ENCODE peak calls at places on chromosomes 16 and 17, in four cellular contexts. One of them, this sample, is unnamed.

GRCh38 chr17:82361885-82362633 is 3.0 kb downstream of the TEX19 start:
- DNase-seq in effector memory CD4-positive, alpha-beta T cell: no peak
- DNase-seq in GM06990: no peak
- DNase-seq in colonic mucosa: no peak
- DNase-seq in this sample: no peak

GRCh38 chr17:10114931-10115535 is 83.4 kb downstream of the GAS7 start:
- DNase-seq in effector memory CD4-positive, alpha-beta T cell: peak
- DNase-seq in GM06990: peak
- DNase-seq in colonic mucosa: peak
- DNase-seq in this sample: peak

GRCh38 chr16:67963325-67964321 is 4.8 kb downstream of the SLC12A4 start:
- DNase-seq in GM06990: no peak
- DNase-seq in colonic mucosa: no peak
- DNase-seq in effector memory CD4-positive, alpha-beta T cell: no peak
- DNase-seq in this sample: no peak

GRCh38 chr16:87017388-87018012 is 299.7 kb downstream of the C16orf95 start:
- DNase-seq in colonic mucosa: no peak
- DNase-seq in GM06990: no peak
- DNase-seq in effector memory CD4-positive, alpha-beta T cell: no peak
- DNase-seq in this sample: peak

GRCh38 chr17:10107320-10108165 is 90.9 kb downstream of the GAS7 start:
- DNase-seq in GM06990: no peak
- DNase-seq in colonic mucosa: no peak
- DNase-seq in effector memory CD4-positive, alpha-beta T cell: no peak
- DNase-seq in this sample: no peak

GRCh38 chr17:12180644-12181261 is 160.1 kb downstream of the MAP2K4 start:
- DNase-seq in colonic mucosa: peak
- DNase-seq in effector memory CD4-positive, alpha-beta T cell: no peak
- DNase-seq in GM06990: no peak
- DNase-seq in this sample: peak

GRCh38 chr16:51114369-51114768 is 36.7 kb downstream of the SALL1 start:
- DNase-seq in GM06990: no peak
- DNase-seq in effector memory CD4-positive, alpha-beta T cell: no peak
- DNase-seq in colonic mucosa: no peak
- DNase-seq in this sample: no peak

GRCh38 chr17:1122681-1123396 is 56.9 kb downstream of the ABR start:
- DNase-seq in effector memory CD4-positive, alpha-beta T cell: peak
- DNase-seq in colonic mucosa: peak
- DNase-seq in GM06990: peak
- DNase-seq in this sample: peak

GRCh38 chr17:15265131-15265530 is at the start of gene PMP22:
- DNase-seq in effector memory CD4-positive, alpha-beta T cell: no peak
- DNase-seq in colonic mucosa: peak
- DNase-seq in GM06990: no peak
- DNase-seq in this sample: no peak

GRCh38 chr16:3223913-3224515 is 10.9 kb downstream of the ZNF200 start:
- DNase-seq in GM06990: no peak
- DNase-seq in effector memory CD4-positive, alpha-beta T cell: no peak
- DNase-seq in colonic mucosa: no peak
- DNase-seq in this sample: no peak

GRCh38 chr16:89037261-89038152 is 56.1 kb upstream of the ACSF3 start:
- DNase-seq in colonic mucosa: no peak
- DNase-seq in GM06990: no peak
- DNase-seq in effector memory CD4-positive, alpha-beta T cell: no peak
- DNase-seq in this sample: peak

GRCh38 chr17:34993031-34993430 is 12.7 kb downstream of the LIG3 start:
- DNase-seq in colonic mucosa: no peak
- DNase-seq in GM06990: no peak
- DNase-seq in effector memory CD4-positive, alpha-beta T cell: no peak
- DNase-seq in this sample: no peak

GRCh38 chr16:86071611-86072240 is 172.8 kb downstream of the IRF8 start:
- DNase-seq in effector memory CD4-positive, alpha-beta T cell: no peak
- DNase-seq in colonic mucosa: no peak
- DNase-seq in GM06990: no peak
- DNase-seq in this sample: no peak

GRCh38 chr17:73639322-73639721 is 4.9 kb downstream of the SDK2 start:
- DNase-seq in GM06990: no peak
- DNase-seq in colonic mucosa: no peak
- DNase-seq in effector memory CD4-positive, alpha-beta T cell: no peak
- DNase-seq in this sample: no peak

GRCh38 chr17:39240631-39241030 is 14.9 kb upstream of the STAC2 start:
- DNase-seq in GM06990: no peak
- DNase-seq in effector memory CD4-positive, alpha-beta T cell: no peak
- DNase-seq in colonic mucosa: no peak
- DNase-seq in this sample: no peak

GRCh38 chr17:71286625-71287024 is 834.2 kb upstream of the SOX9 start:
- DNase-seq in effector memory CD4-positive, alpha-beta T cell: no peak
- DNase-seq in colonic mucosa: no peak
- DNase-seq in GM06990: no peak
- DNase-seq in this sample: no peak

GRCh38 chr16:2085669-2086068 is 37.9 kb downstream of the TSC2 start:
- DNase-seq in effector memory CD4-positive, alpha-beta T cell: no peak
- DNase-seq in colonic mucosa: no peak
- DNase-seq in GM06990: no peak
- DNase-seq in this sample: no peak

GRCh38 chr16:27444015-27444414 is 42.0 kb downstream of the IL21R start:
- DNase-seq in GM06990: no peak
- DNase-seq in colonic mucosa: no peak
- DNase-seq in effector memory CD4-positive, alpha-beta T cell: no peak
- DNase-seq in this sample: no peak

GRCh38 chr17:41811549-41812175 is at the start of gene P3H4:
- DNase-seq in GM06990: peak
- DNase-seq in effector memory CD4-positive, alpha-beta T cell: peak
- DNase-seq in colonic mucosa: peak
- DNase-seq in this sample: peak

GRCh38 chr17:1490643-1491405 is 1.7 kb downstream of the MYO1C start:
- DNase-seq in GM06990: peak
- DNase-seq in effector memory CD4-positive, alpha-beta T cell: peak
- DNase-seq in colonic mucosa: peak
- DNase-seq in this sample: peak

GRCh38 chr16:21075252-21075651 is 75.4 kb downstream of the DNAH3 start:
- DNase-seq in GM06990: no peak
- DNase-seq in colonic mucosa: no peak
- DNase-seq in effector memory CD4-positive, alpha-beta T cell: no peak
- DNase-seq in this sample: no peak

GRCh38 chr17:42276359-42276608 is at the start of gene STAT5B:
- DNase-seq in effector memory CD4-positive, alpha-beta T cell: peak
- DNase-seq in colonic mucosa: peak
- DNase-seq in GM06990: peak
- DNase-seq in this sample: peak

GRCh38 chr16:86509759-86510464 is 415 bp upstream of the FOXF1 start:
- DNase-seq in effector memory CD4-positive, alpha-beta T cell: no peak
- DNase-seq in colonic mucosa: peak
- DNase-seq in GM06990: no peak
- DNase-seq in this sample: no peak

GRCh38 chr17:61338000-61338864 is 61.4 kb upstream of the TBX2 start:
- DNase-seq in colonic mucosa: no peak
- DNase-seq in effector memory CD4-positive, alpha-beta T cell: no peak
- DNase-seq in GM06990: no peak
- DNase-seq in this sample: peak

GRCh38 chr17:4045477-4045876 is 81.2 kb upstream of the ATP2A3 start:
- DNase-seq in colonic mucosa: no peak
- DNase-seq in effector memory CD4-positive, alpha-beta T cell: no peak
- DNase-seq in GM06990: no peak
- DNase-seq in this sample: no peak

GRCh38 chr16:19874816-19875546 is 9.7 kb downstream of the GPRC5B start:
- DNase-seq in effector memory CD4-positive, alpha-beta T cell: no peak
- DNase-seq in colonic mucosa: no peak
- DNase-seq in GM06990: no peak
- DNase-seq in this sample: peak

GRCh38 chr16:70770968-70771552 is 29.9 kb downstream of the VAC14 start:
- DNase-seq in GM06990: peak
- DNase-seq in colonic mucosa: peak
- DNase-seq in effector memory CD4-positive, alpha-beta T cell: no peak
- DNase-seq in this sample: peak

GRCh38 chr16:65546353-65546791 is 424.5 kb upstream of the CDH11 start:
- DNase-seq in effector memory CD4-positive, alpha-beta T cell: no peak
- DNase-seq in colonic mucosa: no peak
- DNase-seq in GM06990: no peak
- DNase-seq in this sample: peak

GRCh38 chr17:73203135-73203787 is 10.4 kb downstream of the COG1 start:
- DNase-seq in effector memory CD4-positive, alpha-beta T cell: no peak
- DNase-seq in GM06990: no peak
- DNase-seq in colonic mucosa: peak
- DNase-seq in this sample: no peak

GRCh38 chr17:40153603-40154238 is 13.4 kb downstream of the CASC3 start:
- DNase-seq in colonic mucosa: no peak
- DNase-seq in effector memory CD4-positive, alpha-beta T cell: no peak
- DNase-seq in GM06990: no peak
- DNase-seq in this sample: no peak

GRCh38 chr16:90046971-90047713 is 27.9 kb upstream of the DBNDD1 start:
- DNase-seq in colonic mucosa: no peak
- DNase-seq in effector memory CD4-positive, alpha-beta T cell: no peak
- DNase-seq in GM06990: no peak
- DNase-seq in this sample: peak

GRCh38 chr17:76274559-76274956 is 9.4 kb downstream of the UBALD2 start:
- DNase-seq in effector memory CD4-positive, alpha-beta T cell: no peak
- DNase-seq in colonic mucosa: no peak
- DNase-seq in GM06990: no peak
- DNase-seq in this sample: no peak

GRCh38 chr16:23608194-23608593 is 12.1 kb upstream of the NDUFAB1 start:
- DNase-seq in GM06990: no peak
- DNase-seq in effector memory CD4-positive, alpha-beta T cell: no peak
- DNase-seq in colonic mucosa: no peak
- DNase-seq in this sample: no peak

GRCh38 chr16:11060856-11061255 is 116.5 kb downstream of the CLEC16A start:
- DNase-seq in colonic mucosa: no peak
- DNase-seq in GM06990: no peak
- DNase-seq in effector memory CD4-positive, alpha-beta T cell: no peak
- DNase-seq in this sample: no peak

GRCh38 chr17:63819585-63820537 is 7.4 kb upstream of the PSMC5 start:
- DNase-seq in colonic mucosa: no peak
- DNase-seq in effector memory CD4-positive, alpha-beta T cell: no peak
- DNase-seq in GM06990: no peak
- DNase-seq in this sample: no peak

GRCh38 chr17:13002761-13003453 is 14.9 kb downstream of the ELAC2 start:
- DNase-seq in colonic mucosa: peak
- DNase-seq in effector memory CD4-positive, alpha-beta T cell: no peak
- DNase-seq in GM06990: no peak
- DNase-seq in this sample: peak

GRCh38 chr16:72357860-72358259 is 185.9 kb upstream of the PMFBP1 start:
- DNase-seq in GM06990: no peak
- DNase-seq in colonic mucosa: no peak
- DNase-seq in effector memory CD4-positive, alpha-beta T cell: no peak
- DNase-seq in this sample: no peak

GRCh38 chr16:68361485-68361884 is 50.7 kb downstream of the PRMT7 start:
- DNase-seq in colonic mucosa: no peak
- DNase-seq in GM06990: no peak
- DNase-seq in effector memory CD4-positive, alpha-beta T cell: no peak
- DNase-seq in this sample: no peak

This sample was measured in myocyte.